ENCODE peak calls at places on chromosomes 13 and 19, in five cellular contexts. C, R, P, K and Q are unnamed samples.

GRCh38 chr19:5216141-5216847 is 124.3 kb downstream of the PTPRS start:
- DNase-seq in C (no peak), P (no peak), K (no peak), R (no peak), Q (no peak)

GRCh38 chr13:110957181-110957884 is 42.5 kb upstream of the ANKRD10 start:
- DNase-seq in K (no peak), P (peak), R (peak), C (peak), Q (no peak)

GRCh38 chr19:1045247-1045603 is 5.3 kb downstream of the ABCA7 start:
- DNase-seq in C (no peak), P (peak), K (no peak), R (peak), Q (no peak)

GRCh38 chr19:13053238-13053637 is 49.4 kb downstream of the LYL1 start:
- DNase-seq in R (peak), C (no peak), K (no peak), P (peak), Q (no peak)

GRCh38 chr19:46372901-46373572 is 26.1 kb downstream of the PPP5C start:
- DNase-seq in K (no peak), C (no peak), R (peak), P (peak), Q (no peak)

GRCh38 chr19:39971380-39971841 is 446 bp downstream of the PSMC4 start:
- DNase-seq in P (peak), C (no peak), K (no peak), R (no peak), Q (no peak)

GRCh38 chr13:54975676-54976075 is 1947.1 kb downstream of the OLFM4 start:
- DNase-seq in R (no peak), C (no peak), K (no peak), P (no peak), Q (no peak)

GRCh38 chr13:36282818-36283432 is 14.7 kb downstream of the CCDC169 start:
- DNase-seq in R (peak), K (no peak), C (peak), P (peak), Q (no peak)

GRCh38 chr13:50846861-50847475 is 3.5 kb upstream of the DLEU7 start:
- DNase-seq in K (no peak), R (no peak), P (no peak), C (no peak), Q (no peak)

GRCh38 chr13:108276060-108276459 is 6.5 kb downstream of the TNFSF13B start:
- DNase-seq in K (no peak), P (no peak), R (no peak), C (no peak), Q (no peak)

GRCh38 chr13:21040120-21040834 is 21.1 kb downstream of the LATS2 start:
- DNase-seq in P (no peak), C (no peak), K (no peak), R (no peak), Q (no peak)

GRCh38 chr19:16254851-16255408 is 57.2 kb downstream of the AP1M1 start:
- DNase-seq in P (no peak), R (no peak), C (no peak), K (no peak), Q (no peak)

GRCh38 chr19:51354742-51355148 is 11.4 kb downstream of the ETFB start:
- DNase-seq in C (no peak), P (no peak), R (no peak), K (no peak), Q (no peak)

GRCh38 chr13:46756977-46757376 is 40.0 kb downstream of the ESD start:
- DNase-seq in R (peak), C (no peak), K (no peak), P (no peak), Q (no peak)

GRCh38 chr13:109784590-109785140 is 1.7 kb downstream of the IRS2 start:
- DNase-seq in P (no peak), R (peak), C (peak), K (no peak), Q (no peak)

GRCh38 chr13:83995930-83996329 is 113.7 kb upstream of the SLITRK1 start:
- DNase-seq in K (no peak), P (peak), R (no peak), C (no peak), Q (no peak)

GRCh38 chr13:20824762-20825161 is 51.0 kb upstream of the EEF1AKMT1 start:
- DNase-seq in P (no peak), R (peak), C (peak), K (no peak), Q (no peak)

GRCh38 chr13:59279024-59279423 is 884.7 kb downstream of the DIAPH3 start:
- DNase-seq in R (no peak), P (no peak), C (no peak), K (no peak), Q (no peak)

GRCh38 chr13:63308585-63308984 is 1892.9 kb upstream of the PCDH20 start:
- DNase-seq in R (no peak), P (no peak), K (no peak), C (no peak), Q (no peak)

GRCh38 chr13:44764334-44764733 is 188.2 kb upstream of the TSC22D1 start:
- DNase-seq in K (no peak), C (no peak), R (no peak), P (no peak), Q (no peak)

GRCh38 chr19:17035842-17036424 is 9.3 kb upstream of the CPAMD8 start:
- DNase-seq in P (no peak), C (no peak), K (no peak), R (peak), Q (no peak)

GRCh38 chr19:7295912-7296486 is 1.8 kb upstream of the INSR start:
- DNase-seq in R (no peak), C (no peak), K (no peak), P (no peak), Q (no peak)

GRCh38 chr19:35207391-35207871 is 21.1 kb downstream of the FAM187B start:
- DNase-seq in P (no peak), K (no peak), R (no peak), C (no peak), Q (no peak)

GRCh38 chr19:1287622-1288527 is 2.2 kb downstream of the EFNA2 start:
- DNase-seq in P (no peak), K (no peak), R (no peak), C (no peak), Q (no peak)

GRCh38 chr19:11379857-11380350 is 4.2 kb downstream of the EPOR start:
- DNase-seq in P (no peak), K (no peak), R (no peak), C (no peak), Q (no peak)

GRCh38 chr19:56109216-56109615 is 11.9 kb downstream of the ZNF787 start:
- DNase-seq in R (no peak), C (no peak), K (no peak), P (no peak), Q (no peak)

GRCh38 chr19:3407556-3408516 is 41.5 kb downstream of the NFIC start:
- DNase-seq in C (no peak), K (no peak), R (no peak), P (no peak), Q (no peak)

GRCh38 chr13:48304132-48304876 is 753 bp downstream of the RB1 start:
- DNase-seq in C (peak), R (peak), K (no peak), P (peak), Q (no peak)